ENCODE peak calls at places on chromosomes 5 and 9, in eight cellular contexts. V is DMS79; L is astrocyte; Y is HuH-7.5; U is T-helper 2 cell treated with Interferon-gamma antibody and Interleukin-4, amounts not matched to agents 5 μg/mL and 100 μg/mL, for 36 hours; O is activated T-cell treated with anti-CD3 and anti-CD28 coated beads, Interleukin-2, amount 50 U/mL, for 24 hours; M is fibroblast of villous mesenchyme; N is activated CD4-positive, alpha-beta memory T cell treated with anti-CD3 and anti-CD28 coated beads for 36 hours. A is an unnamed sample.

GRCh38 chr5:175747539-175748060 is 89.7 kb downstream of the HRH2 start:
- DNase-seq in U (no peak), L (no peak), M (no peak), O (no peak), Y (no peak), N (no peak), V (no peak), A (no peak)

GRCh38 chr5:59296317-59297264 is 596.9 kb downstream of the PDE4D start:
- DNase-seq in Y (peak), O (no peak), N (no peak), M (peak), V (no peak), U (no peak), L (peak), A (peak)

GRCh38 chr5:132870801-132871200 is 2.7 kb upstream of the LEAP2 start:
- DNase-seq in V (no peak), U (no peak), M (no peak), Y (no peak), O (no peak), L (no peak), N (no peak), A (no peak)

GRCh38 chr5:155872801-155873200 is 454.2 kb upstream of the SGCD start:
- DNase-seq in O (no peak), V (peak), N (no peak), U (no peak), Y (no peak), L (no peak), M (no peak), A (no peak)

GRCh38 chr9:97993000-97993399 is 9.9 kb downstream of the ANP32B start:
- DNase-seq in L (no peak), O (no peak), M (no peak), Y (no peak), N (no peak), U (no peak), V (no peak), A (no peak)

GRCh38 chr5:127229185-127229889 is 61.3 kb upstream of the MEGF10 start:
- DNase-seq in N (peak), O (peak), Y (peak), V (no peak), U (peak), M (peak), L (no peak), A (peak)

GRCh38 chr5:756865-757345 is 27.6 kb downstream of the ZDHHC11B start:
- DNase-seq in L (no peak), N (no peak), M (no peak), U (no peak), V (no peak), Y (no peak), O (peak), A (no peak)

GRCh38 chr5:65932676-65933075 is 6.3 kb downstream of the ERBIN start:
- DNase-seq in L (no peak), M (no peak), Y (no peak), V (no peak), N (no peak), O (no peak), U (no peak), A (no peak)

GRCh38 chr5:78972654-78973428 is 12.3 kb downstream of the ARSB start:
- DNase-seq in O (no peak), L (peak), N (no peak), V (no peak), M (peak), U (no peak), Y (no peak), A (no peak)

GRCh38 chr9:95087659-95088242 is 229.8 kb downstream of the FANCC start:
- DNase-seq in M (peak), L (no peak), O (no peak), V (no peak), U (no peak), N (no peak), Y (no peak), A (peak)

GRCh38 chr5:173391031-173391430 is 62.8 kb upstream of the STC2 start:
- DNase-seq in U (no peak), O (no peak), M (no peak), N (no peak), V (no peak), Y (no peak), L (no peak), A (no peak)

GRCh38 chr5:83470920-83471404 is 582 bp upstream of the VCAN start:
- DNase-seq in L (no peak), O (no peak), N (no peak), V (no peak), Y (no peak), U (no peak), M (peak), A (no peak)

GRCh38 chr5:11387382-11387781 is 516.9 kb downstream of the CTNND2 start:
- DNase-seq in L (no peak), Y (no peak), V (no peak), O (no peak), M (no peak), U (no peak), N (no peak), A (no peak)

GRCh38 chr5:7926296-7926695 is 57.3 kb downstream of the MTRR start:
- DNase-seq in Y (no peak), L (peak), N (no peak), V (no peak), O (no peak), U (no peak), M (peak), A (no peak)

GRCh38 chr5:56305001-56305400 is 71.9 kb upstream of the ANKRD55 start:
- DNase-seq in V (no peak), L (no peak), M (no peak), U (no peak), Y (no peak), N (no peak), O (no peak), A (no peak)

GRCh38 chr9:26296910-26297309 is 595.7 kb downstream of the CAAP1 start:
- DNase-seq in N (no peak), O (no peak), V (no peak), M (peak), Y (no peak), U (no peak), L (peak), A (no peak)

GRCh38 chr5:6175172-6175855 is 203.0 kb downstream of the MED10 start:
- DNase-seq in U (no peak), N (no peak), O (no peak), V (no peak), Y (no peak), M (no peak), L (no peak), A (no peak)

GRCh38 chr9:117643288-117643654 is 60.9 kb upstream of the TLR4 start:
- DNase-seq in U (no peak), L (no peak), N (no peak), M (no peak), O (no peak), Y (no peak), V (no peak), A (no peak)

GRCh38 chr9:131645078-131645776 is 94.6 kb downstream of the RAPGEF1 start:
- DNase-seq in V (peak), M (peak), L (no peak), O (no peak), N (peak), U (peak), Y (no peak), A (no peak)

GRCh38 chr5:132480546-132481242 is 9.9 kb downstream of the IRF1 start:
- DNase-seq in Y (no peak), U (no peak), M (no peak), L (no peak), V (no peak), O (peak), N (peak), A (no peak)

GRCh38 chr5:6837519-6838110 is 124.4 kb downstream of the TENT4A start:
- DNase-seq in N (peak), U (no peak), L (no peak), Y (no peak), V (no peak), M (no peak), O (peak), A (peak)

GRCh38 chr5:138453630-138454029 is 11.6 kb upstream of the EGR1 start:
- DNase-seq in L (no peak), V (no peak), U (no peak), N (no peak), O (no peak), Y (no peak), M (no peak), A (no peak)

GRCh38 chr5:147558826-147559225 is 49.0 kb upstream of the DPYSL3 start:
- DNase-seq in L (peak), U (no peak), N (no peak), M (peak), V (no peak), Y (no peak), O (no peak), A (peak)

GRCh38 chr5:141780952-141781730 is 97.1 kb downstream of the PCDH1 start:
- DNase-seq in U (no peak), L (no peak), M (no peak), O (no peak), N (no peak), Y (no peak), V (no peak), A (no peak)

GRCh38 chr9:35954942-35955546 is 2.9 kb downstream of the OR2S2 start:
- DNase-seq in O (no peak), U (peak), Y (peak), M (peak), L (peak), V (peak), N (peak), A (peak)

GRCh38 chr9:128617943-128618342 is 38.7 kb downstream of the DYNC2I2 start:
- DNase-seq in N (no peak), O (no peak), M (no peak), V (no peak), L (no peak), U (no peak), Y (no peak), A (no peak)

GRCh38 chr9:29416204-29416603 is 1842.9 kb upstream of the C9orf72 start:
- DNase-seq in M (no peak), O (no peak), V (no peak), U (no peak), Y (no peak), L (no peak), N (no peak), A (no peak)

GRCh38 chr5:132059043-132059695 is 1.3 kb upstream of the IL3 start:
- DNase-seq in M (no peak), U (peak), V (no peak), L (no peak), O (peak), Y (no peak), N (peak), A (no peak)

GRCh38 chr9:93655621-93656425 is 79.4 kb downstream of the PHF2 start:
- DNase-seq in O (no peak), U (no peak), V (no peak), Y (no peak), N (no peak), M (no peak), L (no peak), A (no peak)

GRCh38 chr5:81361600-81361999 is 32.3 kb downstream of the ACOT12 start:
- DNase-seq in N (no peak), U (no peak), V (no peak), L (no peak), M (no peak), Y (no peak), O (no peak), A (no peak)

GRCh38 chr9:111483419-111483861 is 743 bp downstream of the ECPAS start:
- DNase-seq in Y (peak), N (peak), M (no peak), U (no peak), V (no peak), L (no peak), O (no peak), A (no peak)

GRCh38 chr9:132268725-132269352 is 85.9 kb downstream of the SETX start:
- DNase-seq in V (peak), M (peak), U (peak), Y (peak), N (peak), L (peak), O (peak), A (peak)

GRCh38 chr5:160297776-160298175 is 14.6 kb downstream of the CCNJL start:
- DNase-seq in Y (no peak), M (no peak), V (no peak), U (no peak), O (no peak), L (no peak), N (no peak), A (no peak)

GRCh38 chr9:120534266-120534665 is 45.7 kb downstream of the CDK5RAP2 start:
- DNase-seq in N (no peak), U (no peak), M (no peak), O (no peak), V (no peak), L (no peak), Y (no peak), A (no peak)

A was measured in A549.